ENCODE peak calls at places on chromosomes 1 and 21, in four cellular contexts. D is cardiac muscle cell, H is keratinocyte, N is lung. B is an unnamed sample. For H3K36me3, the result is how much of the 10 kb centered on the place peaks cover.

GRCh38 chr1:244218220-244218619 is 167.1 kb downstream of the ZBTB18 start:
- DNase-seq in D (no peak), H (no peak), N (no peak), B (no peak)

GRCh38 chr1:73009311-73009710 is 727.0 kb upstream of the NEGR1 start:
- DNase-seq in D (no peak), N (no peak), H (no peak), B (no peak)

GRCh38 chr1:154822717-154823116 is 47.4 kb downstream of the KCNN3 start:
- DNase-seq in D (no peak), H (no peak), N (no peak), B (no peak)

GRCh38 chr1:220874201-220874655 is 5.0 kb upstream of the HLX start:
- DNase-seq in D (peak), N (no peak), H (no peak), B (no peak)

GRCh38 chr21:42731264-42732032 is 78.0 kb downstream of the PDE9A start:
- DNase-seq in D (no peak), N (no peak), H (no peak), B (no peak)

GRCh38 chr1:201593200-201593828 is 54.4 kb downstream of the NAV1 start:
- DNase-seq in H (no peak), N (peak), D (peak), B (peak)

GRCh38 chr1:47709302-47710074 is 271.6 kb downstream of the FOXD2 start:
- DNase-seq in D (no peak), H (no peak), N (no peak), B (no peak)

GRCh38 chr1:41918450-41919043 is at the start of gene HIVEP3:
- DNase-seq in H (no peak), N (no peak), D (peak), B (no peak)

GRCh38 chr1:94542088-94542671 is 621 bp upstream of the F3 start:
- DNase-seq in N (peak), H (no peak), D (peak), B (no peak)

GRCh38 chr1:55304306-55304705 is 89.1 kb upstream of the USP24 start:
- DNase-seq in H (no peak), N (no peak), D (no peak), B (no peak)

DNA sequence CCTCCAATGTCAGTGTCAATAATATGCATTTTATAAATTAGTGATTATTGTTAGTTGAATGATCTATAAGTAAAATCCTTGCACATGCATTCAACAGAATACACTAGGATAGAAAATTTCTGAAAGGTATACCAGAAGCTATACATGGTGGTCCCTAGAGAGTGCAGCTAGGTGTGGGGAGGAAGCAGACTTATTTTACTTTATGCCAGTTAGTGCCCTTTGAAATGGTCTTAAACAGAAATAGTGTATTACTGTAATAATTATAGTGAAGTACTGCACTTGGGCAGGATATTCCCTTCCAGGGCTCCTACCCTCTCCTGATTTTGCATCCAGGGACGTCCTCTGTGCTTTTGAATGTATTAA is 23.2 kb upstream of the WDR26 start:
- DNase-seq in H (no peak), D (no peak), N (no peak), B (no peak)
- TF ChIP-seq CTCF in H (no peak), D (no peak), N (no peak), B (no peak)

DNA sequence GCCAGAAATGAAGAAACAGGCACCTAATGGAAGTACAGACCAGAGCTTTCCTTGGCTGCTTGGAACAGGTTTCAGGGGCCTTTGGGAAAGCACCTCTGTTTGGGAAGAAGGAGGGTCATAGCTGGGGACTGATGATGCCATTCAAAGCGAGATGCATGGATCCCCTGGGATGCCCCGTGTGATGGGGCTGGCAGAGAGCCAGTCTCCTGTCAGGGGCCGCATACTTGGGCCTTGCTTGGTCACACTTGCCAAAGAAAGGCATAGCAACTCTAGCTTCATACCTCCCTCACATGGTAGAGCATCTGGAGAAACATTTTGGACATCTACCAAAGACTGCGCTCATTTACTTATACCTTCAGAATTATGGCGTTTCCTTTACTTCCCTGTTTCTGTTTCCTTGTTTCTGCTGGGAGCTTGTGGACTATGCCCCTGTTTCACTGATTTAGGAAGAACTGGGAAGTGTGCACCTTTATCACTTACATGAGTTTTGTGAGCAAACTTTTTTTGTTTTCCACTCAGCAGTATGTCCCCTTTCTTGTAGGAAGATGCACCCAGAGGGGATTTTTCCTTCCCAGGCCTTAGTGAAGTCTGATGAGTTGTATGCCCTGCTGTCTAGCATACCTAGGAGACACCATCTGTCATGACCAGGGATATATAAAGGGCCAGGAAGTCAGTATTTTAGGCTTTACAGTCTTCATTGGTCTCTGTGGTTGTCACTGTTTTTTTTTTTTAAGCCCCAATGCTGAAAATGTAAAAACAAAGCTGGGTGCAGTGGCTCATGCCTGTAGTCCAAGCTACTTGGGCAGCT is 19.8 kb upstream of the ST3GAL3 start:
- DNase-seq in N (no peak), H (no peak), D (peak), B (no peak)
- H3K36me3 ChIP-seq in N (half or more), H (half or more), D (half or more), B (half or more)

DNA sequence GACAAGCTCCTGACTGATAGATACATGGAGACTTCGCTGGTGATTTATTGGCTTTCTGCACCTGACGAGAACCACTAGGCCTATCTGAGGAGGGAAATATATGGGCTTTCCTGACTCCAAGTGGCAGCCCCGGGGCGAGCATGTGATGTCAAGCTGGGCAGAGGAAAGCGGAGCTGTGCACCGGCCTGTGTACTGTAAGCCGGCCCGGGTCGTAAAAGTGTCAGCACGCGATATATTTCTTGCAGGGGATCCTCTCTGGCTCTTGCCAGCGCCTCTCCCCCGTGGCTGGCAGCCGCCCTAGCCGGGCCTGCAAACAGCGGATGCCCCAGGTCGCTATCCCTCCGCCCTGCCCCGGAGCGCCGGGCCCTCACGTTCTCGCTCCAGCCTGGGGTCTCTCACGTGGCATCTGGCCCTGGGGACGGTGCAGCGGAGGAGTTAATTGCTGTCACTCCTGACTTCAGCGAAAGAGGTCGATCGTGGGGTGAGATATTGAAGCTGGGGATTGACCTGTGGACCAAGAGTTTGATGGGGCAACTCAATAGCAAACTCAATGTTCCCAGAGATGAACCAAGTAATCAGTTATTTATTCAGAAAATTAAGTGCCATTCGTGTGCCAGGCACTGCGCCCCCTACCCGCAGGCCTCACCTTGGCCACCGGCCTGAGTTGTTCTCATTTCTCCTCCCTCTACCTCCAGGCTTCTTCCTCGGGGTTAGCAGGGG is 41.0 kb upstream of the HAO2 start:
- DNase-seq in D (peak), H (no peak), N (no peak), B (peak)
- TF ChIP-seq CTCF in D (peak), H (no peak), N (no peak), B (peak)

DNA sequence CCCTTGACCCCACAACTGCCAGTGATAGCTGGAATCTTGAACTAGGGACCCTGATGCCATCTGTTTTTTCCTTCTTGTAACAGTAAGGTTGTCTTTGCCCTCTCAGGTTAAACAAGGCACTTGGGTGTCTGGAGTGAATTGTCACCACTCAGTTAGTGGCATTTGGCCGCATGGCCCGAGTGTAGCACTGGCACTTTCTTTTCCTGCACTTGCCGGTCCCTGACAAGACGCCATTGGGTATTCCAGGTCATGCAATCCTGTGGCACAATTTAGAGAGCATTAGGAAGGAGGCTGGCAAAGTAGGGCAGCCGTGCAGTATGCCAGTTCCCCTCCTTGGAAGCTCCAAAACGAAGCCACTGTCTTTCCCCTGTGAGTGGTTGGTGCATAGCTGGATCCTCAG is 70.8 kb downstream of the MRPS6 start:
- DNase-seq in N (no peak), H (no peak), D (no peak), B (no peak)
- H3K36me3 ChIP-seq in N (under half), H (under half), D (under half), B (under half)

DNA sequence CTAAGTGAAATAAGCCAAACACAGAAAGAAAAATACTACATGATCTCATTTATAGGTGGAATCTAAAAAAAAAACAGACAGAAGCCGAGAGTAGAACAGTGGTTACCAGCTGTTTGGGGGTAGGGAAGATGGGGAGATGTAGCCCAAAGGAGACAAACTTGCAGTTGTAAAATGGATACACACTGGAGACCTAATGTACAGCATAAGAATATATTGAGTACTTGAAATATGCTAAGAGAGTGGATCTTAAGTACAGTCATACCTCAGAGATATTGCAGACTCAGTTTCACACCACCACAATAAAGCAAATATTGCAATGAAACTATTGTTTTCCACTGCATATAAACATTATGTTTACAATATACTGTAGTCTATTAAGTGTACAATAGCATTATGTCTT is 316.7 kb downstream of the LRRC40 start:
- DNase-seq in N (no peak), D (no peak), H (no peak), B (no peak)
- TF ChIP-seq CTCF in N (no peak), D (no peak), H (no peak), B (no peak)

GRCh38 chr1:241870290-241870689 is 22.3 kb downstream of the EXO1 start:
- DNase-seq in N (no peak), H (no peak), D (no peak), B (no peak)
- H3K36me3 ChIP-seq in N (under half), H (under half), D (under half), B (under half)

DNA sequence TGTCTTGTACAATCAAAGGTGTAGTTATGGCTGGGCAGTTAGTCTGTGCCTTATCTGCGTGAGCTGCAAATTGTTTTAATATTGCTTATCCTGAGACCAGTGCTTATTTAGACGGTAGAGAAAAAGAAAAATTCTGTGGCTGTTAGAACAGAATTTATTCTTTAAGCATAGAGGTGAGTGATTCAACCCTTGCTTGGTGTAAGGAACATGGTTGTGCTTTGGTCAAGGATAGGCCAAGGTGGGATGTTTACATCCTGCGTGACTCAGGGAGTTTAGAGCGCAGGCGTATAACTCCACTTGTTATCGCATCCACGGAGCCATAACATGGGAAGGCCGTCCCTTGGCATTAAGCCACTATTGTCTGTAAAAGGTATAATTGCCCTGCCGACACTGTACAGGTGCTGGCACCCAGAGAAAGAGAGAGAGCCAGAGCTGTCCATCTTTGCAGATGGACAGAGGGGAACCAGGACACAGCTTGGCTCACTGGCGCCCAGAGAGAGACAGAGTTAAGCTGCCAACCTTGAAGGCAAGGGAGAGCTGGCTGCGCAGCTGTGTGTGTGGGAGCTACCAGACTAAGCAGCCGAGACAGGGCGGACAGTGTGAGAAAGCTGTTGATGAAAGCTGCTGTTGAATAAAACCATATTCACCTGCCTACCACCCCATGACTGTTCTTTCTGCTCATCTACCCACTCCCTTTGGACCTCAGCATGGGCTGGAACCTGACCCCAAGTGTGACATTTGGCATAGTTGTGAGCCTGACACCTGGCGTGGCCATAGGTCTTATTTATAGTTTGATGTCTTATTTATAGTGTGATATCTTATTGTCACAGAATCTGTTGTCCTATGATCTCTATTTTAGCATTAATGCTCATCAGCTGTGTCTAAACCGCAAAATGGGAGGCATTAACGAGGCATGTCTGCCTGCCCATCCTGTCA is 200.5 kb downstream of the DYRK1A start:
- DNase-seq in N (no peak), H (no peak), D (peak), B (no peak)
- TF ChIP-seq CTCF in N (no peak), H (no peak), D (no peak), B (no peak)